ENCODE peak calls at places on chromosomes 7 and 10, in four cellular contexts. G is CD8-positive, alpha-beta T cell; O is GM06990; Z is M059J. I is an unnamed sample.

GRCh38 chr7:159095979-159096411 is 48.7 kb downstream of the VIPR2 start:
- DNase-seq in G (peak; percentile 8), Z (no peak), O (no peak), I (no peak)

GRCh38 chr10:13483073-13483472 is 45.7 kb downstream of the BEND7 start:
- DNase-seq in O (no peak), Z (no peak), G (no peak), I (no peak)

GRCh38 chr10:34758447-34758996 is 56.6 kb downstream of the PARD3 start:
- DNase-seq in G (no peak), Z (peak; percentile 90), O (peak; percentile 67), I (peak; percentile 70)

GRCh38 chr10:88045116-88045515 is 181.7 kb downstream of the PTEN start:
- DNase-seq in Z (no peak), O (no peak), G (no peak), I (no peak)

GRCh38 chr7:100215895-100216294 is 3.9 kb upstream of the PVRIG start:
- DNase-seq in G (no peak), Z (peak; percentile 29), O (no peak), I (no peak)

GRCh38 chr10:46092523-46093195 is 46.6 kb upstream of the MSMB start:
- DNase-seq in O (no peak), G (peak; percentile 43), Z (no peak), I (peak; percentile 67)

GRCh38 chr7:17234398-17235021 is 63.9 kb upstream of the AHR start:
- DNase-seq in O (peak; percentile 62), Z (peak; percentile 99), G (peak; percentile 64), I (peak; percentile 95)

GRCh38 chr10:86263209-86263608 is 103.4 kb downstream of the GRID1 start:
- DNase-seq in O (no peak), G (no peak), Z (no peak), I (no peak)

GRCh38 chr10:120503695-120504094 is 46.7 kb downstream of the PLPP4 start:
- DNase-seq in O (no peak), G (no peak), Z (peak; percentile 82), I (no peak)

GRCh38 chr10:93208717-93209464 is 135.2 kb downstream of the CYP26A1 start:
- DNase-seq in G (no peak), Z (peak; percentile 92), O (no peak), I (peak; percentile 13)

GRCh38 chr10:76319666-76320065 is 888.2 kb downstream of the LRMDA start:
- DNase-seq in Z (peak; percentile 69), G (no peak), O (no peak), I (no peak)

GRCh38 chr10:1754506-1755177 is 17.3 kb upstream of the ADARB2 start:
- DNase-seq in G (no peak), Z (no peak), O (no peak), I (no peak)

I was measured in SW480.